ENCODE peak calls at places on chromosomes 12 and 14, in nine cellular contexts. One of them, this sample, is unnamed.

GRCh38 chr14:100783630-100784321 is 42.1 kb upstream of the MEG3 start:
- DNase-seq in kidney epithelial cell: no peak
- DNase-seq in PC-3: no peak
- DNase-seq in body of pancreas: no peak
- DNase-seq in uterus: no peak
- DNase-seq in PC-9: no peak
- DNase-seq in fibroblast of mammary gland: no peak
- DNase-seq in GM13976: no peak
- DNase-seq in BE2C: peak; percentile 92
- DNase-seq in this sample: no peak

GRCh38 chr12:66241061-66242043 is 52.3 kb downstream of the IRAK3 start:
- DNase-seq in kidney epithelial cell: peak; percentile 61
- DNase-seq in PC-3: peak; percentile 40
- DNase-seq in body of pancreas: peak; percentile 18
- DNase-seq in uterus: no peak
- DNase-seq in PC-9: no peak
- DNase-seq in fibroblast of mammary gland: peak; percentile 95
- DNase-seq in GM13976: no peak
- DNase-seq in BE2C: no peak
- DNase-seq in this sample: no peak

GRCh38 chr14:61472801-61473376 is 151.5 kb downstream of the PRKCH start:
- DNase-seq in kidney epithelial cell: no peak
- DNase-seq in PC-3: no peak
- DNase-seq in body of pancreas: no peak
- DNase-seq in uterus: no peak
- DNase-seq in PC-9: no peak
- DNase-seq in fibroblast of mammary gland: peak; percentile 69
- DNase-seq in GM13976: no peak
- DNase-seq in BE2C: no peak
- DNase-seq in this sample: no peak

GRCh38 chr12:104958946-104959841 is 1.1 kb upstream of the SLC41A2 start:
- DNase-seq in kidney epithelial cell: no peak
- DNase-seq in PC-3: peak; percentile 42
- DNase-seq in body of pancreas: peak; percentile 31
- DNase-seq in uterus: no peak
- DNase-seq in PC-9: peak; percentile 27
- DNase-seq in fibroblast of mammary gland: peak; percentile 70
- DNase-seq in GM13976: no peak
- DNase-seq in BE2C: no peak
- DNase-seq in this sample: no peak

GRCh38 chr14:26841920-26842741 is 244.3 kb upstream of the NOVA1 start:
- DNase-seq in kidney epithelial cell: peak; percentile 95
- DNase-seq in PC-3: peak; percentile 98
- DNase-seq in body of pancreas: peak; percentile 84
- DNase-seq in uterus: peak; percentile 85
- DNase-seq in PC-9: peak; percentile 43
- DNase-seq in fibroblast of mammary gland: peak; percentile 100
- DNase-seq in GM13976: no peak
- DNase-seq in BE2C: no peak
- DNase-seq in this sample: peak; percentile 1

GRCh38 chr12:120079352-120080042 is 37.1 kb downstream of the RAB35 start:
- DNase-seq in kidney epithelial cell: peak; percentile 7
- DNase-seq in PC-3: peak; percentile 98
- DNase-seq in body of pancreas: no peak
- DNase-seq in uterus: no peak
- DNase-seq in PC-9: peak; percentile 71
- DNase-seq in fibroblast of mammary gland: no peak
- DNase-seq in GM13976: no peak
- DNase-seq in BE2C: no peak
- DNase-seq in this sample: peak; percentile 29

GRCh38 chr14:104164512-104164911 is 26.1 kb downstream of the KIF26A start:
- DNase-seq in kidney epithelial cell: no peak
- DNase-seq in PC-3: no peak
- DNase-seq in body of pancreas: no peak
- DNase-seq in uterus: no peak
- DNase-seq in PC-9: no peak
- DNase-seq in fibroblast of mammary gland: no peak
- DNase-seq in GM13976: no peak
- DNase-seq in BE2C: no peak
- DNase-seq in this sample: no peak

GRCh38 chr12:116528498-116528897 is 30.7 kb upstream of the MAP1LC3B2 start:
- DNase-seq in kidney epithelial cell: no peak
- DNase-seq in PC-3: peak; percentile 35
- DNase-seq in body of pancreas: no peak
- DNase-seq in uterus: no peak
- DNase-seq in PC-9: no peak
- DNase-seq in fibroblast of mammary gland: peak; percentile 51
- DNase-seq in GM13976: no peak
- DNase-seq in BE2C: no peak
- DNase-seq in this sample: no peak

GRCh38 chr12:96623155-96623554 is 133.8 kb downstream of the CFAP54 start:
- DNase-seq in kidney epithelial cell: no peak
- DNase-seq in PC-3: no peak
- DNase-seq in body of pancreas: no peak
- DNase-seq in uterus: no peak
- DNase-seq in PC-9: no peak
- DNase-seq in fibroblast of mammary gland: no peak
- DNase-seq in GM13976: no peak
- DNase-seq in BE2C: no peak
- DNase-seq in this sample: no peak

DNA sequence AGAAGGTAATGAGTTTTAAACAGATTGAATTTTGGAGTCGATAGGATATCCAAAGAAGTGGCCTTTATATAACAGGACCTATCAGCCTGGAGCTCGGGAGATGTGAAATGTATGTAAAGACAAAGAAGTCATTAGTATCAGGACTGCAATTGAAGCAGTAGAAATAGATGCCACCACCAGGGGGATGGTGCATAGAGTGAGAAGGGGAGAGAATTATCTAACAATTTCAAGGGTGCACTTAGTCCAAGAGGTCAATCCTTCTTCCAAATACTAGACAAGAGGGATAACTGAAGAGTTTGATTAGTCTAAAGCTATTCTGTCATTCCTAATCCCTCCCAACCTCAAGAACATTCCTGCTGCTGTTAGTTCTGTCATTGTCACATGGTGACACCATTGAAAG is 127.8 kb downstream of the CFAP54 start:
- DNase-seq in kidney epithelial cell: no peak
- DNase-seq in PC-3: peak; percentile 25
- DNase-seq in body of pancreas: no peak
- DNase-seq in uterus: no peak
- DNase-seq in PC-9: no peak
- DNase-seq in fibroblast of mammary gland: no peak
- DNase-seq in GM13976: no peak
- DNase-seq in BE2C: no peak
- DNase-seq in this sample: no peak
- TF ChIP-seq CTCF in kidney epithelial cell: no peak
- TF ChIP-seq CTCF in PC-3: peak; percentile 47
- TF ChIP-seq CTCF in body of pancreas: no peak
- TF ChIP-seq CTCF in uterus: no peak
- TF ChIP-seq CTCF in PC-9: no peak
- TF ChIP-seq CTCF in fibroblast of mammary gland: peak; percentile 3
- TF ChIP-seq CTCF in GM13976: no peak
- TF ChIP-seq CTCF in BE2C: peak; percentile 33
- TF ChIP-seq CTCF in this sample: no peak

GRCh38 chr12:42458575-42458974 is 131.0 kb downstream of the PRICKLE1 start:
- DNase-seq in kidney epithelial cell: no peak
- DNase-seq in PC-3: no peak
- DNase-seq in body of pancreas: no peak
- DNase-seq in uterus: no peak
- DNase-seq in PC-9: no peak
- DNase-seq in fibroblast of mammary gland: no peak
- DNase-seq in GM13976: no peak
- DNase-seq in BE2C: no peak
- DNase-seq in this sample: no peak
- TF ChIP-seq CTCF in kidney epithelial cell: no peak
- TF ChIP-seq CTCF in PC-3: no peak
- TF ChIP-seq CTCF in body of pancreas: no peak
- TF ChIP-seq CTCF in uterus: no peak
- TF ChIP-seq CTCF in PC-9: no peak
- TF ChIP-seq CTCF in fibroblast of mammary gland: no peak
- TF ChIP-seq CTCF in GM13976: no peak
- TF ChIP-seq CTCF in BE2C: no peak
- TF ChIP-seq CTCF in this sample: no peak

DNA sequence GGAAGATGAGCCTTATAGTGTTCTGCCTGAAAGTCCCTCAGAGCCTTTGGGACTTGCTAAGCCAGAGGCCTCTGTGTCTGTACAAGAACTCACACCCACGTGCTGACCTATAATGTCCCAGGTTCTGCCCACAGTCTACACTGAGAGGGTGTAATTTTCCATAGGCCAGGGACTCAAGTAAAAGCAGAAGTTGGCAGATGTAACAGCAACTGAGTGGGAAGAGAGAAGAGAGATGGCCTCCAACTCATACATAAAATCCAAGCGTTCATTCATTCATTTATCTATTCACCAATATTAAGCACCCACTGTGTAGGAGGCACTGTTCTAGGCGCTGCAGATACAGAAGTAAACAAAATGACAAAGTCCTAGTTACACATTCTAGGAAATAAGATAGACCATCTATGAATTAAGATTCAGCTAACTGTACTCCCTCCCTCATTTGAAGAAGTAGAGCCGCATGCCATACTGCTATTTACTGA is 41.7 kb upstream of the MDM1 start:
- DNase-seq in kidney epithelial cell: no peak
- DNase-seq in PC-3: no peak
- DNase-seq in body of pancreas: peak; percentile 33
- DNase-seq in uterus: no peak
- DNase-seq in PC-9: no peak
- DNase-seq in fibroblast of mammary gland: no peak
- DNase-seq in GM13976: peak; percentile 50
- DNase-seq in BE2C: no peak
- DNase-seq in this sample: no peak
- TF ChIP-seq CTCF in kidney epithelial cell: no peak
- TF ChIP-seq CTCF in PC-3: no peak
- TF ChIP-seq CTCF in body of pancreas: no peak
- TF ChIP-seq CTCF in uterus: no peak
- TF ChIP-seq CTCF in PC-9: no peak
- TF ChIP-seq CTCF in fibroblast of mammary gland: no peak
- TF ChIP-seq CTCF in GM13976: no peak
- TF ChIP-seq CTCF in BE2C: no peak
- TF ChIP-seq CTCF in this sample: no peak

DNA sequence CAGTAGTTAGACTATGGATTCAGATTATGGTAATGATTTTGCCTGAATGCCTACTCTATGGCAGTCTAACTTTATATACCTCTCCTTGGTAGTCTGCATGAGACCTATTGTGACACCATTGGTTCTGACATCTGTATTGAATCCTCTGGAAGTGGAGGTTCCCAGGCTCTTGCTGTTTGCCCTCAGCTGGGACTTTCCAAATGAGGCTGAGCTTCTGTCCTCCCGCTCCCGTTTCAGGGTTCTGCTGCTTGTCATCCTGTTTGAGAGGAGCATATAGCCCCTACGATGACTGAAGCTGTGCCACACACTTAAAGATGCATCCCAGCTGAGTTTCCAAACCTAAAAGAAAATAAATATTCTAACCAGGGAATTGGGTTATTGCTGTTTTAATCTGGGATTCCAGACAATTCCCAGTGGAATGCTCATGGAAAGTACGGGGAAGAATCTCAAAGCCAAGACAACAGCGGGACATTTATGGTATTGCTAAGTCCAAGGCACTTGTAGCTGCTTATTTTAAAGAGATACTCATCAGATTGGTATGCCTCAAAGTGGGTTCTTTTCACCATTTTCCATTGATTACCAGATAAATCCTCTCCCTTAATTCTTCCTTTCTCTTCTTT is 105.9 kb downstream of the ETV6 start:
- DNase-seq in kidney epithelial cell: no peak
- DNase-seq in PC-3: no peak
- DNase-seq in body of pancreas: no peak
- DNase-seq in uterus: no peak
- DNase-seq in PC-9: no peak
- DNase-seq in fibroblast of mammary gland: peak; percentile 38
- DNase-seq in GM13976: no peak
- DNase-seq in BE2C: no peak
- DNase-seq in this sample: no peak
- TF ChIP-seq CTCF in kidney epithelial cell: no peak
- TF ChIP-seq CTCF in PC-3: no peak
- TF ChIP-seq CTCF in body of pancreas: no peak
- TF ChIP-seq CTCF in uterus: no peak
- TF ChIP-seq CTCF in PC-9: no peak
- TF ChIP-seq CTCF in fibroblast of mammary gland: no peak
- TF ChIP-seq CTCF in GM13976: no peak
- TF ChIP-seq CTCF in BE2C: no peak
- TF ChIP-seq CTCF in this sample: no peak

GRCh38 chr12:98725481-98726247 is 80.6 kb downstream of the APAF1 start:
- DNase-seq in kidney epithelial cell: peak; percentile 25
- DNase-seq in PC-3: peak; percentile 62
- DNase-seq in body of pancreas: peak; percentile 37
- DNase-seq in uterus: peak; percentile 35
- DNase-seq in PC-9: peak; percentile 29
- DNase-seq in fibroblast of mammary gland: peak; percentile 67
- DNase-seq in GM13976: peak; percentile 54
- DNase-seq in BE2C: peak; percentile 38
- DNase-seq in this sample: peak; percentile 63
- TF ChIP-seq CTCF in kidney epithelial cell: peak; percentile 63
- TF ChIP-seq CTCF in PC-3: peak; percentile 54
- TF ChIP-seq CTCF in body of pancreas: no peak
- TF ChIP-seq CTCF in uterus: no peak
- TF ChIP-seq CTCF in PC-9: peak; percentile 46
- TF ChIP-seq CTCF in fibroblast of mammary gland: peak; percentile 65
- TF ChIP-seq CTCF in GM13976: peak; percentile 22
- TF ChIP-seq CTCF in BE2C: peak; percentile 54
- TF ChIP-seq CTCF in this sample: no peak

GRCh38 chr14:67151082-67151666 is 38.1 kb upstream of the GARIN2 start:
- DNase-seq in kidney epithelial cell: no peak
- DNase-seq in PC-3: peak; percentile 36
- DNase-seq in body of pancreas: no peak
- DNase-seq in uterus: no peak
- DNase-seq in PC-9: no peak
- DNase-seq in fibroblast of mammary gland: peak; percentile 13
- DNase-seq in GM13976: no peak
- DNase-seq in BE2C: no peak
- DNase-seq in this sample: no peak
- TF ChIP-seq CTCF in kidney epithelial cell: no peak
- TF ChIP-seq CTCF in PC-3: peak; percentile 67
- TF ChIP-seq CTCF in body of pancreas: no peak
- TF ChIP-seq CTCF in uterus: no peak
- TF ChIP-seq CTCF in PC-9: peak; percentile 34
- TF ChIP-seq CTCF in fibroblast of mammary gland: peak; percentile 48
- TF ChIP-seq CTCF in GM13976: no peak
- TF ChIP-seq CTCF in BE2C: peak; percentile 37
- TF ChIP-seq CTCF in this sample: no peak

This sample was measured in Calu3.